ENCODE peak calls at places on chromosomes 12 and 14, in eight cellular contexts. V is tibial artery; A is right lobe of liver; M is body of pancreas; R is esophagus squamous epithelium; T is CD8-positive, alpha-beta memory T cell; P is cardiac muscle cell; C is stomach. G is an unnamed sample. For H3K4me1, the result is how much of the 10 kb centered on the place peaks cover.

GRCh38 chr14:34129927-34130552 is 179.2 kb upstream of the EGLN3 start:
- DNase-seq in M (no peak), T (no peak), A (no peak), C (no peak), P (no peak), R (no peak), V (no peak), G (no peak)

GRCh38 chr14:43123544-43123943 is 1383.5 kb downstream of the FSCB start:
- DNase-seq in V (no peak), R (no peak), A (no peak), C (no peak), T (no peak), P (no peak), M (no peak), G (no peak)

GRCh38 chr14:90732142-90732541 is 84.1 kb downstream of the TTC7B start:
- DNase-seq in M (peak), C (no peak), V (no peak), A (no peak), P (no peak), T (no peak), R (no peak), G (no peak)

GRCh38 chr12:103829092-103829491 is 11.9 kb downstream of the NT5DC3 start:
- DNase-seq in M (no peak), V (no peak), P (no peak), A (no peak), C (no peak), R (no peak), T (no peak), G (no peak)

GRCh38 chr12:120584343-120585149 is 3.3 kb upstream of the POP5 start:
- DNase-seq in M (peak), C (peak), A (peak), R (no peak), V (peak), T (peak), P (peak), G (no peak)

GRCh38 chr12:5073838-5074237 is 30.2 kb downstream of the KCNA5 start:
- DNase-seq in A (no peak), M (no peak), P (no peak), C (no peak), T (no peak), R (no peak), V (no peak), G (no peak)

GRCh38 chr14:98210045-98210678 is 1061.8 kb downstream of the BCL11B start:
- DNase-seq in A (no peak), R (no peak), V (no peak), M (no peak), P (no peak), T (peak), C (no peak), G (no peak)

GRCh38 chr12:86264451-86265328 is 8.5 kb upstream of the MGAT4C start:
- DNase-seq in C (peak), M (peak), A (no peak), T (no peak), P (peak), R (no peak), V (no peak), G (peak)

GRCh38 chr14:72528059-72528950 is 365.6 kb downstream of the DPF3 start:
- DNase-seq in P (no peak), T (no peak), M (no peak), V (no peak), C (no peak), R (no peak), A (no peak), G (peak)

GRCh38 chr14:35369701-35370191 is 34.8 kb downstream of the NFKBIA start:
- DNase-seq in R (no peak), A (no peak), P (no peak), M (peak), V (no peak), C (no peak), T (no peak), G (no peak)

GRCh38 chr12:131112016-131112415 is 158.3 kb downstream of the ADGRD1 start:
- DNase-seq in R (no peak), T (no peak), M (no peak), P (no peak), V (no peak), C (no peak), A (no peak), G (no peak)

GRCh38 chr12:80778005-80778541 is 61.4 kb downstream of the MYF5 start:
- DNase-seq in C (peak), P (peak), V (peak), R (no peak), M (peak), A (peak), T (no peak), G (no peak)

GRCh38 chr12:79988368-79988767 is 53.5 kb upstream of the PPP1R12A start:
- DNase-seq in M (no peak), C (no peak), R (no peak), P (no peak), T (no peak), A (no peak), V (no peak), G (no peak)

GRCh38 chr14:38951451-38951850 is 151.6 kb downstream of the SEC23A start:
- DNase-seq in R (no peak), T (no peak), V (no peak), A (no peak), C (no peak), M (no peak), P (no peak), G (no peak)
- H3K27ac ChIP-seq in R (peak), T (no peak), V (no peak), A (no peak), C (no peak), M (no peak), P (no peak), G (no peak)

DNA sequence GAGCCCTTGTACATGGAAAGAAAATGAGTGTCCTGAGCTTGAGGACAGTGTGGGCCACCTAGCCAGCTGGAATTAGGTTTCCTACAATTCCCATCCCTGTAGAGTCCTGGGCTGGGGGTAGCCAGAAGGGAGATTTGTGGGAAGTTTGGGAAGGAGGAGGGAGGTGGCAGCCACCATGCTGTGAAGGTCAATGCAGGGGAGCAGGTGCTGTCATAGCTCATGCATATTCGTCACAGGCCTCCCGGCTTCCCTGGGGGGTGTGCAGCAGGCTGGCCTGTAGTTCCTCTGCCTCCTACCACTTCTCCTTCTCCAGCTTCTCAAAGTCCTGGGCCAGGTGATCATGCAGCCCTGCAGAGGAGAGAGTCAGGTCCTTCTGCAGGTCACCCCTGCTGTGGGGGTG is 121.3 kb downstream of the TBX3 start:
- DNase-seq in R (no peak), C (no peak), P (no peak), A (no peak), M (no peak), V (no peak), T (no peak), G (no peak)
- H3K4me1 ChIP-seq in R (under half), C (under half), P (under half), A (under half), M (under half), V (under half), T (under half), G (under half)

DNA sequence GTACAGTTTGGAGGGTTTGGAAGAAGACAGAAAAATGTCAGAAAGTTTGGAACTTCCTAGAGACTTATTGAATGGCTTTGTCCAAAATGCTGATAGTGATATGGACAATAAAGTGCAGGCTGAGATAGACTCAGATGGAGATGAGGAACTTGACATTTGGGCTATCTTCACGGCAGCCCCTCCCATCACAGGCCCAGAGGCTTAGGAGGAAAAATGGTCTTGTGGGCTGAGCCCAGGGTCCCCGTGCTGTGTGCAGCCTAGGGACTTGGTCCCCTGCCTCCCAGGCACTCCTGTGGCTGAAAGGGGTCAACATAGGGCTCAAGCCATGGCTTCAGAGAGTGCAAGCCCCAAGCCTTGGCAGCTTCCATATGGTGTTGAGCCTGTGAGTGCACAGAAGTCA is 79.0 kb downstream of the CMAS start:
- DNase-seq in C (no peak), P (no peak), V (no peak), A (no peak), R (no peak), T (no peak), M (no peak), G (no peak)
- H3K27ac ChIP-seq in C (no peak), P (no peak), V (no peak), A (no peak), R (no peak), T (no peak), M (no peak), G (no peak)

GRCh38 chr14:99789581-99789980 is 3.6 kb upstream of the EML1 start:
- DNase-seq in M (no peak), R (no peak), T (no peak), A (no peak), P (no peak), C (no peak), V (no peak), G (no peak)
- H3K4me1 ChIP-seq in M (under half), R (under half), T (under half), A (under half), P (under half), C (half or more), V (under half), G (under half)

GRCh38 chr14:105145381-105146180 is 23.0 kb downstream of the JAG2 start:
- DNase-seq in P (no peak), V (peak), T (no peak), R (no peak), M (no peak), A (no peak), C (no peak), G (peak)

GRCh38 chr14:105144231-105144665 is 24.3 kb downstream of the JAG2 start:
- DNase-seq in V (peak), A (no peak), C (no peak), R (no peak), M (no peak), P (no peak), T (no peak), G (peak)

GRCh38 chr14:105146181-105146975 is 22.2 kb downstream of the JAG2 start:
- DNase-seq in M (no peak), P (no peak), C (no peak), V (peak), R (no peak), T (no peak), A (no peak), G (no peak)

GRCh38 chr14:105143451-105144230 is 24.9 kb downstream of the JAG2 start:
- DNase-seq in T (no peak), A (no peak), V (peak), P (no peak), M (no peak), C (no peak), R (no peak), G (peak)

GRCh38 chr14:105144666-105145380 is 23.8 kb downstream of the JAG2 start:
- DNase-seq in R (no peak), P (no peak), V (peak), M (no peak), C (no peak), A (no peak), T (no peak), G (peak)
- H3K27ac ChIP-seq in R (no peak), P (no peak), V (no peak), M (no peak), C (no peak), A (no peak), T (no peak), G (no peak)

GRCh38 chr12:15701212-15701611 is 88.0 kb downstream of the EPS8 start:
- DNase-seq in V (no peak), R (no peak), C (no peak), P (no peak), T (no peak), M (no peak), A (no peak), G (no peak)
- H3K4me1 ChIP-seq in V (half or more), R (under half), C (under half), P (under half), T (under half), M (under half), A (under half), G (under half)

GRCh38 chr12:109561711-109562030 is 11.6 kb downstream of the MMAB start:
- DNase-seq in T (no peak), V (no peak), A (no peak), C (no peak), P (no peak), M (no peak), R (no peak), G (no peak)

GRCh38 chr12:109560867-109561710 is 12.2 kb downstream of the MMAB start:
- DNase-seq in V (no peak), M (no peak), P (no peak), C (no peak), A (no peak), T (no peak), R (no peak), G (no peak)

GRCh38 chr12:109559601-109560000 is 13.7 kb downstream of the MMAB start:
- DNase-seq in V (no peak), C (no peak), P (no peak), A (no peak), T (no peak), M (no peak), R (no peak), G (no peak)

GRCh38 chr12:109563291-109564284 is 9.7 kb downstream of the MMAB start:
- DNase-seq in T (no peak), M (no peak), P (no peak), R (no peak), A (no peak), V (no peak), C (no peak), G (no peak)

DNA sequence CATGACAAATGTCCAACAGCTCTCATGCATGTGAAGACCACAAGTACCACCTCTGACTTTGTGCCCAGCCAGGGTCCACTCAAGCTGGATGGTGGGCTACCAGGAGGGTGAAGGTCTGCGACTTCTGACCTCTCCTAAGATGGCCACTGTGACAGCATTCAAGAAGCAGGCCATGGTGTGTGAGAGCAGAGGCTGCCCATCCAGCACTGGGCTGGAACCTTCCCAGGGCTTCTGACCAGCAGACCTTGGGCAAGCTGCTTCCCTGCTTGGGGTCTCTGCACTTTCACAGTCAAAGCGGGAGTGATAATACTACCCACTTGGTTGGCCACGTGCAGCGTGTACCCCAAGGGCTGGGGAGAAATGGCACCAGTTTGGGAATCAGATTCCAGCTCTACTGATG is 10.4 kb downstream of the MMAB start:
- DNase-seq in T (no peak), A (no peak), P (no peak), M (no peak), R (no peak), C (no peak), V (no peak), G (no peak)
- H3K27ac ChIP-seq in T (no peak), A (no peak), P (no peak), M (no peak), R (no peak), C (no peak), V (no peak), G (no peak)

G was measured in suprapubic skin.